ENCODE peak calls at places on chromosomes 7 and 10, in seven cellular contexts. P, F, R, V, T, Y and X are unnamed samples.

GRCh38 chr10:27100800-27101347 is 580 bp upstream of the ANKRD26 start:
- DNase-seq in P (peak; percentile 13), F (no peak), R (no peak), V (peak; percentile 49), T (no peak), Y (peak; percentile 57), X (no peak)

GRCh38 chr7:66642186-66642585 is 13.5 kb downstream of the KCTD7 start:
- DNase-seq in P (no peak), F (no peak), R (no peak), V (no peak), T (no peak), Y (no peak), X (no peak)

GRCh38 chr7:34133356-34133982 is 228.1 kb downstream of the BMPER start:
- DNase-seq in P (no peak), F (no peak), R (no peak), V (no peak), T (peak; percentile 85), Y (no peak), X (no peak)

GRCh38 chr10:133230387-133231195 is 574 bp downstream of the UTF1 start:
- DNase-seq in P (no peak), F (no peak), R (no peak), V (no peak), T (no peak), Y (peak; percentile 29), X (peak; percentile 4)

GRCh38 chr10:62277946-62278345 is 9.3 kb upstream of the RTKN2 start:
- DNase-seq in P (no peak), F (no peak), R (no peak), V (no peak), T (no peak), Y (no peak), X (no peak)

GRCh38 chr10:77281719-77282118 is 355.9 kb downstream of the KCNMA1 start:
- DNase-seq in P (no peak), F (no peak), R (no peak), V (no peak), T (no peak), Y (peak; percentile 61), X (no peak)

GRCh38 chr7:131898418-131898817 is 342.0 kb upstream of the PODXL start:
- DNase-seq in P (no peak), F (no peak), R (no peak), V (no peak), T (peak; percentile 39), Y (peak; percentile 7), X (no peak)

GRCh38 chr10:74114041-74114448 is 36.6 kb downstream of the AP3M1 start:
- DNase-seq in P (no peak), F (no peak), R (no peak), V (no peak), T (no peak), Y (no peak), X (no peak)

GRCh38 chr7:155248366-155248756 is 49.3 kb upstream of the INSIG1 start:
- DNase-seq in P (no peak), F (no peak), R (no peak), V (no peak), T (no peak), Y (no peak), X (no peak)

GRCh38 chr10:5575482-5576153 is 50.9 kb downstream of the CALML3 start:
- DNase-seq in P (no peak), F (no peak), R (no peak), V (no peak), T (peak; percentile 48), Y (no peak), X (no peak)

GRCh38 chr10:124744688-124745055 is 494 bp upstream of the FAM53B start:
- DNase-seq in P (no peak), F (no peak), R (no peak), V (no peak), T (peak; percentile 79), Y (no peak), X (no peak)

GRCh38 chr10:61839911-61840310 is 61.6 kb upstream of the ARID5B start:
- DNase-seq in P (no peak), F (no peak), R (no peak), V (no peak), T (no peak), Y (no peak), X (no peak)

GRCh38 chr7:66152538-66153191 is 38.0 kb downstream of the CRCP start:
- DNase-seq in P (no peak), F (no peak), R (no peak), V (no peak), T (peak; percentile 28), Y (no peak), X (no peak)

GRCh38 chr10:77041636-77042258 is 595.9 kb downstream of the KCNMA1 start:
- DNase-seq in P (no peak), F (no peak), R (no peak), V (no peak), T (peak; percentile 4), Y (peak; percentile 44), X (peak; percentile 41)

GRCh38 chr10:124318811-124319210 is 99.9 kb downstream of the OAT start:
- DNase-seq in P (no peak), F (no peak), R (peak; percentile 27), V (no peak), T (no peak), Y (no peak), X (no peak)

GRCh38 chr10:70271996-70272924 is 11.5 kb downstream of the NPFFR1 start:
- DNase-seq in P (no peak), F (no peak), R (no peak), V (no peak), T (no peak), Y (no peak), X (no peak)

GRCh38 chr7:158517072-158517471 is 70.6 kb downstream of the PTPRN2 start:
- DNase-seq in P (no peak), F (no peak), R (no peak), V (no peak), T (no peak), Y (no peak), X (no peak)

GRCh38 chr7:37921340-37921805 is 933 bp downstream of the EPDR1 start:
- DNase-seq in P (no peak), F (no peak), R (no peak), V (no peak), T (no peak), Y (peak; percentile 51), X (peak; percentile 59)

GRCh38 chr10:19628767-19629443 is 187.3 kb upstream of the PLXDC2 start:
- DNase-seq in P (no peak), F (no peak), R (no peak), V (no peak), T (no peak), Y (no peak), X (no peak)

GRCh38 chr10:96651998-96652431 is 65.2 kb upstream of the TM9SF3 start:
- DNase-seq in P (no peak), F (no peak), R (no peak), V (peak; percentile 16), T (no peak), Y (peak; percentile 79), X (no peak)

GRCh38 chr10:42367532-42368230 is 270.7 kb downstream of the ZNF33B start:
- DNase-seq in P (no peak), F (peak; percentile 15), R (no peak), V (no peak), T (peak; percentile 95), Y (peak; percentile 28), X (peak; percentile 40)

GRCh38 chr7:9557853-9558252 is 1124.4 kb downstream of the NXPH1 start:
- DNase-seq in P (no peak), F (no peak), R (no peak), V (no peak), T (no peak), Y (no peak), X (no peak)

GRCh38 chr7:137983308-137984008 is 18.4 kb downstream of the CREB3L2 start:
- DNase-seq in P (no peak), F (no peak), R (no peak), V (no peak), T (no peak), Y (no peak), X (no peak)